ENCODE peak calls at places on chromosomes 1 and 21, in four cellular contexts. E, I, A and R are unnamed samples.

GRCh38 chr1:226048886-226049285 is 13.6 kb upstream of the H3-3A start:
- DNase-seq in E (no peak), I (no peak), A (no peak), R (no peak)

GRCh38 chr1:71823656-71824159 is 458.6 kb downstream of the NEGR1 start:
- DNase-seq in E (no peak), I (no peak), A (no peak), R (no peak)

GRCh38 chr1:109268431-109269211 is 14.3 kb downstream of the PSRC1 start:
- DNase-seq in E (no peak), I (no peak), A (no peak), R (no peak)

GRCh38 chr1:111062081-111062480 is 77.8 kb downstream of the DRAM2 start:
- DNase-seq in E (no peak), I (no peak), A (no peak), R (no peak)

GRCh38 chr1:150976879-150977694 is 2.5 kb upstream of the CERS2 start:
- DNase-seq in E (peak; percentile 95), I (peak; percentile 80), A (peak; percentile 63), R (peak; percentile 89)

GRCh38 chr1:154327466-154328317 is 2.4 kb downstream of the ATP8B2 start:
- DNase-seq in E (peak; percentile 77), I (no peak), A (no peak), R (peak; percentile 44)

GRCh38 chr21:36479415-36480402 is at the start of gene CLDN14:
- DNase-seq in E (no peak), I (no peak), A (no peak), R (peak; percentile 65)

GRCh38 chr1:235947989-235948388 is 81.3 kb upstream of the LYST start:
- DNase-seq in E (no peak), I (no peak), A (no peak), R (no peak)

GRCh38 chr1:19793360-19794046 is 6.2 kb downstream of the TMCO4 start:
- DNase-seq in E (no peak), I (no peak), A (no peak), R (no peak)

GRCh38 chr1:44946720-44947059 is 39.7 kb downstream of the EIF2B3 start:
- DNase-seq in E (no peak), I (no peak), A (no peak), R (no peak)

GRCh38 chr1:3668585-3669300 is 16.4 kb downstream of the TP73 start:
- DNase-seq in E (peak; percentile 89), I (peak; percentile 73), A (no peak), R (peak; percentile 94)

GRCh38 chr1:32509939-32510338 is 29.3 kb upstream of the ZBTB8A start:
- DNase-seq in E (no peak), I (no peak), A (no peak), R (no peak)

GRCh38 chr1:201737350-201738060 is 91.5 kb upstream of the IPO9 start:
- DNase-seq in E (no peak), I (peak; percentile 80), A (no peak), R (no peak)

GRCh38 chr1:231781887-231782286 is 155.3 kb downstream of the DISC1 start:
- DNase-seq in E (no peak), I (no peak), A (no peak), R (no peak)

GRCh38 chr1:172398193-172398592 is 22.3 kb upstream of the C1orf105 start:
- DNase-seq in E (no peak), I (no peak), A (no peak), R (no peak)

GRCh38 chr1:230355128-230355527 is 71.0 kb downstream of the PGBD5 start:
- DNase-seq in E (no peak), I (no peak), A (no peak), R (no peak)

GRCh38 chr1:38455829-38456563 is 403.6 kb downstream of the RRAGC start:
- DNase-seq in E (no peak), I (no peak), A (no peak), R (no peak)

GRCh38 chr1:18583326-18583941 is 47.2 kb upstream of the PAX7 start:
- DNase-seq in E (no peak), I (peak; percentile 17), A (no peak), R (no peak)

GRCh38 chr1:165222580-165222979 is 133.9 kb downstream of the LMX1A start:
- DNase-seq in E (no peak), I (no peak), A (no peak), R (no peak)

GRCh38 chr21:33367309-33367973 is 35.8 kb upstream of the IFNGR2 start:
- DNase-seq in E (no peak), I (no peak), A (no peak), R (no peak)

GRCh38 chr1:205601209-205601608 is 30.6 kb downstream of the ELK4 start:
- DNase-seq in E (no peak), I (no peak), A (no peak), R (no peak)

GRCh38 chr1:20731057-20731991 is 1.2 kb downstream of the SH2D5 start:
- DNase-seq in E (peak; percentile 44), I (no peak), A (no peak), R (no peak)

GRCh38 chr21:44296916-44297315 is 2.9 kb upstream of the PFKL start:
- DNase-seq in E (no peak), I (no peak), A (no peak), R (no peak)

GRCh38 chr1:87916965-87917364 is 588.3 kb downstream of the LMO4 start:
- DNase-seq in E (no peak), I (no peak), A (no peak), R (no peak)

GRCh38 chr21:38286739-38287426 is 30.1 kb downstream of the KCNJ15 start:
- DNase-seq in E (no peak), I (no peak), A (no peak), R (no peak)

GRCh38 chr1:230084408-230085177 is 17.6 kb downstream of the GALNT2 start:
- DNase-seq in E (peak; percentile 45), I (peak; percentile 31), A (no peak), R (peak; percentile 34)

GRCh38 chr1:40439247-40439646 is 11.0 kb upstream of the ZFP69B start:
- DNase-seq in E (no peak), I (no peak), A (no peak), R (no peak)

GRCh38 chr1:16163882-16164820 is 8.3 kb upstream of the EPHA2 start:
- DNase-seq in E (no peak), I (no peak), A (no peak), R (no peak)

GRCh38 chr1:152497273-152497672 is 13.3 kb upstream of the LCE5A start:
- DNase-seq in E (no peak), I (no peak), A (no peak), R (no peak)

DNA sequence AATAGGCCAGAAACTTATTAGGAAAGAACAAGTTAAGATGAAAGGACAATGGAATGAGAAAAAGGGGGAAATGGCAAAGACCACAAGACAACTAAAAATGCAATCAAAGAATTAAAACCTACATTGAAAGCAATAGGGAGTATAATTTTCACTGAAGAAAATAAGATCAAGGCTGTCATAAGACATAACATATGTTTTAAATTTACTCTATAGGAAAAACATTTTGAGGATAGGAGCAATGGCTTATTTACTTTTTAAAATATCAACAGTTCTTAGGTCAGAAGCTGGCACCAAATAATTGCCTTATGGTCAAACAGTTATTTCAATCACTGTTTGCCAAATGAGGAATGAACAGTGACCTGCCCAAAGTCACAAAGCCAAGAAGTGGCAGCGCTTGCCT is 171.2 kb upstream of the HOOK1 start:
- DNase-seq in E (no peak), I (no peak), A (no peak), R (no peak)
- H3K36me3 ChIP-seq in E (no peaks in the 10 kb centered on the region), I (no peaks in the 10 kb centered on the region), A (no peaks in the 10 kb centered on the region), R (no peaks in the 10 kb centered on the region)

DNA sequence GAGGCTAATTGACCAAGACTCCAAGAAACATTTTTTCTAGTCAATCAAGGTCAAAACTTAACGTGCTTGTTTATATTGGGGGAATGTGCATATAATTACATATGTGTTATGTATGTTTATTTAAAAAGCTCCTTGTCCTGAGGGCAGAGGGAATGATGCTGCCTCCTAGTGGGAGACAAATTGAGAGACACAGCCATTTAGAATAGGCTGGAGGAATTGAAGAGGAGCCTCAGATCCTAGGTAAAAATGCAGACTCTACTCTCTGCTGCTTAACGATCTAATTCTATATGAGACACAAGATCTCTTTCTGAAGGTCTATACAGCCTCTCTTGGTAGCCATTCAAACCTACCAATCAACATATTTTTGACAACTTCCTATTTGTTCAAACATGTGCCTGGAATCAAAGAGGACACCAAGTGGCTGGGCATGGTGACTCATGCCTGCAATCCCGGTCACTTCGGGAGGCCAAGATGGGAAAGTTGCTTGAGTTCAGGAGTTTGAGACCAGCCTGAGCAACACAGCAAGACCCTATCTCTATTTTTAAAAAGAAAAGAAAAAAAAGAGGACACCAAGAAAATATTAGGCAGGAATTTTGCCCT is 136.6 kb upstream of the ZNF648 start:
- DNase-seq in E (no peak), I (no peak), A (no peak), R (no peak)
- TF ChIP-seq CTCF in E (peak; percentile 20), I (no peak), A (no peak), R (no peak)

GRCh38 chr1:26127235-26128163 is 15.9 kb downstream of the PDIK1L start:
- DNase-seq in E (no peak), I (no peak), A (no peak), R (no peak)

GRCh38 chr1:26124433-26125318 is 13.1 kb downstream of the PDIK1L start:
- DNase-seq in E (no peak), I (no peak), A (no peak), R (no peak)

GRCh38 chr1:26126321-26127084 is 14.9 kb downstream of the PDIK1L start:
- DNase-seq in E (peak; percentile 74), I (no peak), A (peak; percentile 47), R (peak; percentile 56)

GRCh38 chr1:26125382-26125781 is 13.8 kb downstream of the PDIK1L start:
- DNase-seq in E (no peak), I (no peak), A (no peak), R (no peak)

GRCh38 chr1:26125946-26126320 is 14.3 kb downstream of the PDIK1L start:
- DNase-seq in E (no peak), I (no peak), A (no peak), R (no peak)
- H3K27ac ChIP-seq in E (peak overlapping the region; percentile 90), I (no peak overlapping the region), A (peak overlapping the region; percentile 16), R (no peak overlapping the region)

DNA sequence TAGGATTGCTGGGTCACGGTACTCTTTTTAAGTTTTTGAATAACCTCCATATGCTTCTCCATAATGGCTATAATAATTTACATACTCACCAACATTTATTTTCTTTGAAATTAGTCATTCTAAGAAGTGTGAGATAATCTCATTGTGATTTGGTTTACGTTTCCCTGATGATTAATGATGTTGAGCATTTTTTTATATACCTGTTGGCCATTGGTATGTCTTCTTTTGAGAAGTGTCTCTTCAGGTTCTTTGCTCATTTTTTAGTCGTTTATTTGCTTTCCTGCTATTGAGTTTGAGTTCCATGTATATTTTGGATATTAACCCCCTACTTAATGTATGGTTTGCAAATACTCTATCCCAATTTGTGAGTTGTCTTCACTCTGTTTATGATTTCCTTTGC is 9.3 kb downstream of the RNF187 start:
- DNase-seq in E (no peak), I (no peak), A (no peak), R (no peak)
- H3K36me3 ChIP-seq in E (peaks cover 38% of the 10 kb centered on the region), I (peaks cover 55% of the 10 kb centered on the region), A (peaks cover 27% of the 10 kb centered on the region), R (peaks cover 54% of the 10 kb centered on the region)

GRCh38 chr1:8157765-8158164 is 131.7 kb upstream of the ERRFI1 start:
- DNase-seq in E (no peak), I (no peak), A (no peak), R (no peak)
- TF ChIP-seq CTCF in E (no peak), I (no peak), A (no peak), R (no peak)

GRCh38 chr1:181153634-181153961 is 65.1 kb downstream of the IER5 start:
- DNase-seq in E (no peak), I (no peak), A (no peak), R (no peak)
- H3K27ac ChIP-seq in E (peak overlapping the region; percentile 81), I (peak overlapping the region; percentile 93), A (no peak overlapping the region), R (peak overlapping the region; percentile 77)